ENCODE peak calls at places on chromosomes 1 and 21, in nine cellular contexts. Y, W, O, T, A, B, Z, I and H are unnamed samples.

GRCh38 chr1:53043271-53043670 is 18.7 kb upstream of the PODN start:
- DNase-seq in Y (no peak), W (no peak), O (no peak), T (no peak), A (no peak), B (no peak), Z (no peak), I (no peak), H (no peak)

GRCh38 chr21:37787456-37787855 is 128.8 kb downstream of the KCNJ6 start:
- DNase-seq in Y (no peak), W (no peak), O (no peak), T (no peak), A (no peak), B (no peak), Z (no peak), I (no peak), H (no peak)

GRCh38 chr1:24501371-24502167 is 1.1 kb upstream of the RCAN3 start:
- DNase-seq in Y (peak), W (no peak), O (no peak), T (peak), A (peak), B (no peak), Z (no peak), I (peak), H (peak)

GRCh38 chr1:193264313-193265065 is 78.1 kb upstream of the B3GALT2 start:
- DNase-seq in Y (no peak), W (no peak), O (no peak), T (no peak), A (no peak), B (no peak), Z (no peak), I (no peak), H (no peak)

GRCh38 chr1:60090662-60091061 is 17.1 kb upstream of the C1orf87 start:
- DNase-seq in Y (no peak), W (no peak), O (no peak), T (no peak), A (no peak), B (no peak), Z (no peak), I (no peak), H (no peak)

GRCh38 chr21:29430581-29430980 is 131.9 kb downstream of the BACH1 start:
- DNase-seq in Y (no peak), W (no peak), O (no peak), T (no peak), A (no peak), B (no peak), Z (no peak), I (no peak), H (no peak)

GRCh38 chr21:36589352-36589971 is 109.5 kb upstream of the SIM2 start:
- DNase-seq in Y (peak), W (no peak), O (no peak), T (no peak), A (no peak), B (peak), Z (peak), I (peak), H (peak)

GRCh38 chr1:92476071-92476607 is 10.6 kb downstream of the GFI1 start:
- DNase-seq in Y (no peak), W (no peak), O (no peak), T (peak), A (no peak), B (no peak), Z (no peak), I (peak), H (peak)

GRCh38 chr21:31686272-31686913 is 26.9 kb downstream of the SOD1 start:
- DNase-seq in Y (no peak), W (no peak), O (no peak), T (no peak), A (no peak), B (no peak), Z (no peak), I (no peak), H (no peak)

GRCh38 chr1:203082571-203083462 is 3.0 kb downstream of the MYOG start:
- DNase-seq in Y (no peak), W (no peak), O (peak), T (peak), A (no peak), B (no peak), Z (no peak), I (peak), H (no peak)

GRCh38 chr21:27269646-27270045 is 302.8 kb upstream of the ADAMTS5 start:
- DNase-seq in Y (no peak), W (no peak), O (no peak), T (no peak), A (no peak), B (no peak), Z (no peak), I (peak), H (no peak)

GRCh38 chr1:200172311-200172710 is 144.8 kb downstream of the NR5A2 start:
- DNase-seq in Y (no peak), W (no peak), O (no peak), T (no peak), A (no peak), B (no peak), Z (no peak), I (no peak), H (no peak)

GRCh38 chr1:19080715-19081114 is 124.2 kb upstream of the IFFO2 start:
- DNase-seq in Y (no peak), W (no peak), O (no peak), T (no peak), A (no peak), B (no peak), Z (no peak), I (no peak), H (no peak)

GRCh38 chr1:31799196-31799894 is 16.5 kb downstream of the SPOCD1 start:
- DNase-seq in Y (no peak), W (peak), O (peak), T (peak), A (no peak), B (no peak), Z (no peak), I (no peak), H (peak)

GRCh38 chr1:52365746-52366516 is at the start of gene CC2D1B:
- DNase-seq in Y (peak), W (peak), O (peak), T (peak), A (peak), B (peak), Z (peak), I (peak), H (peak)

GRCh38 chr21:33027401-33028185 is 1.9 kb downstream of the OLIG2 start:
- DNase-seq in Y (no peak), W (no peak), O (peak), T (no peak), A (no peak), B (no peak), Z (peak), I (no peak), H (no peak)

GRCh38 chr1:85581138-85581801 is 709 bp downstream of the CCN1 start:
- DNase-seq in Y (peak), W (peak), O (peak), T (peak), A (peak), B (no peak), Z (peak), I (no peak), H (peak)
- TF ChIP-seq POLR2AphosphoS5 in Y (peak), W (peak), O (peak), T (peak), A (peak), B (no peak), Z (peak), I (no peak), H (peak)

DNA sequence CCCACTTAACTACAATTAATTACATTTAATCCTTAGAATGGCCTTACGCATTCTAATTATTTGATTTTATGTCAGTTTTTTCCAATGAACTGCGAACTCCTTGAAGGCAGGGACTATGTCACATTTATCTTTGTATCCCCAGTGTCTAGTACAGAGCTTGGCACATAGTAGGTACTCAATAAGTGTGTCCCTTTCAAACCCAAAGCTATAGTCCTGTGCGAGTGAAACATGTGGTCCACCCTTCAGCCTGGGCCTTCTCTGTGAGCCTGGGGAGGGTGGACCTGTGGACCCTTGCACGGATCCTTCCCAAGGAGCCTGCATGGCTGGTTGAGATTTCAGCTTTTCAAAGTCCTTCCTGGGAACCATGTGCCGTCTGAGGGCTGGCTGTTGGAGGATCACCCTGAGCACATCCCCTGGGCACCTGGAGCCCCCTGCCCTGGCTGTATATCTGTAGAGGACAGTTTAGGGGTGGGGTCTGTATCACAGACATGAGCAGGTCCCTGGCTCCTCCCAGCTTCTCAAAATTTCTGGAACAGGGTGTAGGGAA is 103.1 kb downstream of the IER5 start:
- DNase-seq in Y (no peak), W (peak), O (no peak), T (no peak), A (no peak), B (no peak), Z (no peak), I (no peak), H (no peak)
- TF ChIP-seq CTCF in Y (no peak), W (no peak), O (no peak), T (no peak), A (no peak), B (no peak), Z (no peak), I (no peak), H (no peak)

GRCh38 chr1:47709302-47710074 is 271.6 kb downstream of the FOXD2 start:
- DNase-seq in Y (no peak), W (no peak), O (no peak), T (no peak), A (no peak), B (no peak), Z (peak), I (no peak), H (peak)
- TF ChIP-seq POLR2AphosphoS5 in Y (no peak), W (no peak), O (no peak), T (no peak), A (no peak), B (no peak), Z (no peak), I (no peak), H (no peak)

GRCh38 chr1:22291057-22291456 is 148.2 kb upstream of the WNT4 start:
- DNase-seq in Y (no peak), W (no peak), O (no peak), T (no peak), A (no peak), B (no peak), Z (no peak), I (no peak), H (no peak)

GRCh38 chr1:22290611-22291010 is 147.7 kb upstream of the WNT4 start:
- DNase-seq in Y (no peak), W (no peak), O (no peak), T (no peak), A (no peak), B (no peak), Z (no peak), I (no peak), H (no peak)

GRCh38 chr1:22291494-22291893 is 148.6 kb upstream of the WNT4 start:
- DNase-seq in Y (no peak), W (no peak), O (no peak), T (no peak), A (no peak), B (no peak), Z (peak), I (no peak), H (no peak)

GRCh38 chr1:22289251-22289995 is 146.5 kb upstream of the WNT4 start:
- DNase-seq in Y (no peak), W (no peak), O (no peak), T (no peak), A (no peak), B (no peak), Z (peak), I (no peak), H (no peak)

GRCh38 chr1:22290157-22290556 is 147.3 kb upstream of the WNT4 start:
- DNase-seq in Y (no peak), W (no peak), O (no peak), T (no peak), A (no peak), B (no peak), Z (no peak), I (no peak), H (no peak)
- TF ChIP-seq CTCF in Y (no peak), W (no peak), O (no peak), T (no peak), A (no peak), B (no peak), Z (no peak), I (no peak), H (no peak)

GRCh38 chr21:34688715-34689114 is 19.9 kb downstream of the CLIC6 start:
- DNase-seq in Y (no peak), W (no peak), O (no peak), T (no peak), A (no peak), B (no peak), Z (no peak), I (no peak), H (no peak)

GRCh38 chr21:34691396-34692032 is 22.7 kb downstream of the CLIC6 start:
- DNase-seq in Y (no peak), W (no peak), O (no peak), T (no peak), A (no peak), B (no peak), Z (no peak), I (no peak), H (no peak)

GRCh38 chr21:34688145-34688544 is 19.4 kb downstream of the CLIC6 start:
- DNase-seq in Y (no peak), W (no peak), O (no peak), T (no peak), A (no peak), B (peak), Z (peak), I (no peak), H (no peak)

GRCh38 chr21:34690793-34691175 is 22.0 kb downstream of the CLIC6 start:
- DNase-seq in Y (no peak), W (no peak), O (no peak), T (no peak), A (no peak), B (no peak), Z (no peak), I (no peak), H (no peak)

GRCh38 chr21:34690041-34690792 is 21.4 kb downstream of the CLIC6 start:
- DNase-seq in Y (peak), W (no peak), O (no peak), T (no peak), A (no peak), B (peak), Z (no peak), I (no peak), H (peak)
- TF ChIP-seq POLR2AphosphoS5 in Y (no peak), W (no peak), O (no peak), T (no peak), A (no peak), B (no peak), Z (no peak), I (no peak), H (no peak)

GRCh38 chr1:245046310-245046709 is 108.5 kb upstream of the KIF26B start:
- DNase-seq in Y (no peak), W (no peak), O (no peak), T (no peak), A (no peak), B (no peak), Z (no peak), I (no peak), H (no peak)

GRCh38 chr1:245039196-245039595 is 115.6 kb upstream of the KIF26B start:
- DNase-seq in Y (no peak), W (no peak), O (no peak), T (no peak), A (no peak), B (no peak), Z (no peak), I (no peak), H (no peak)

GRCh38 chr1:245045087-245045881 is 109.5 kb upstream of the KIF26B start:
- DNase-seq in Y (peak), W (no peak), O (no peak), T (no peak), A (no peak), B (no peak), Z (no peak), I (no peak), H (peak)

GRCh38 chr1:245043617-245043952 is 111.2 kb upstream of the KIF26B start:
- DNase-seq in Y (no peak), W (no peak), O (no peak), T (no peak), A (no peak), B (no peak), Z (no peak), I (no peak), H (no peak)

DNA sequence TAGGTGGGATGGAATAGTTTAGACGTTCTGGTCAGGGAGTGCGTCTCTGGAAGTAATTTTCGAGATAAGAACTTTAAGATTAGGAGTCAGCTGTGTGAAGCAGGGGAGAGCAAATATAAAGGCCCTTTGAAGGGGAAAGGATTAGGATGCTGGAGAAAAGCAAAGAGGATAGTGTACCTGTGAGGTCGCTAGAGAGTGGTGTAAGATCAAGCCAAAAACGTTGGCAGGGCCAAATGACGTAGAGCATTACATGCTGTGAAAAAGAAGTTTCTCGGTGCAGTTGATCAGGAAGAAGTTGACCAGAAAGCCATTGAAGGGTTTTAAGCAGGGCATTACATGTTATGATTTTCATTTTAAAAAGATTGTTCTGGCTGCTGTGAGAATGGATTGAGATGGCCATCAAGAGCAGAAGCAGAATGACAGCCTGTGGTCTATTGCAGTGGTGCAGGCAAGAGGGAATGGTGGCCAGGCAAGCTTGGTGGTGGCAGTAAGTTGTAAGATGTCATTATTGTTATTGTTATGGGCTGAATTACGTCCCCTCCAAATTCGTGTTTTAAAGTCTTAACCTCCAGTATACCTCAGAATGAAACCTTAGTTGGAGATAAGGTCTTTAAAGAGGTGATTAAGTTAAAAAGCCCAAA is 113.6 kb upstream of the KIF26B start:
- DNase-seq in Y (no peak), W (no peak), O (no peak), T (no peak), A (no peak), B (no peak), Z (peak), I (no peak), H (no peak)
- TF ChIP-seq CTCF in Y (no peak), W (no peak), O (no peak), T (no peak), A (no peak), B (no peak), Z (no peak), I (no peak), H (no peak)

DNA sequence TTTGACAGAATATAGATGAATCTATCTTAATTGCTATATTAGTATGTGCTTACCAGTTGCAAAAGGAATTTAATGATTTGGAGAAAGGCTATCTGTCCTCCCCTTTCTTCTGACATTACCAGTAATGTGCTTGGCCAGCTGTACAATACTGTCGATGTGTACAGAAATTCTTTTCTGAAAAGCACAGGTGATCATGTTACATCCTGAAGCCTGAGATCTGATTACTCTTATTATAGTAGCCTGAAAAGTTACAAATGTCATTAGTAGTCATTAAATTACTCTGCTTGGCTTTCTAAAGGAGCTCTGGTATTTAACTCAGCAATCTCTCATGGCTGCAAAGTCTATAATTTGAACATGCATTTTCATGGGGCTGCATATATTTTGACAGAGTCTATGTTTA is 209.8 kb downstream of the PTPRC start:
- DNase-seq in Y (no peak), W (no peak), O (no peak), T (no peak), A (no peak), B (no peak), Z (no peak), I (no peak), H (no peak)
- TF ChIP-seq POLR2AphosphoS5 in Y (no peak), W (no peak), O (no peak), T (no peak), A (no peak), B (no peak), Z (no peak), I (no peak), H (no peak)

GRCh38 chr1:181592261-181592859 is 109.0 kb downstream of the CACNA1E start:
- DNase-seq in Y (no peak), W (no peak), O (no peak), T (no peak), A (no peak), B (no peak), Z (no peak), I (no peak), H (no peak)

GRCh38 chr1:181583598-181583997 is 100.3 kb downstream of the CACNA1E start:
- DNase-seq in Y (no peak), W (no peak), O (no peak), T (no peak), A (no peak), B (peak), Z (no peak), I (no peak), H (peak)

GRCh38 chr1:181588631-181589030 is 105.3 kb downstream of the CACNA1E start:
- DNase-seq in Y (no peak), W (no peak), O (no peak), T (no peak), A (no peak), B (no peak), Z (no peak), I (no peak), H (no peak)

GRCh38 chr1:181593042-181593441 is 109.7 kb downstream of the CACNA1E start:
- DNase-seq in Y (no peak), W (no peak), O (no peak), T (no peak), A (no peak), B (no peak), Z (no peak), I (no peak), H (no peak)

DNA sequence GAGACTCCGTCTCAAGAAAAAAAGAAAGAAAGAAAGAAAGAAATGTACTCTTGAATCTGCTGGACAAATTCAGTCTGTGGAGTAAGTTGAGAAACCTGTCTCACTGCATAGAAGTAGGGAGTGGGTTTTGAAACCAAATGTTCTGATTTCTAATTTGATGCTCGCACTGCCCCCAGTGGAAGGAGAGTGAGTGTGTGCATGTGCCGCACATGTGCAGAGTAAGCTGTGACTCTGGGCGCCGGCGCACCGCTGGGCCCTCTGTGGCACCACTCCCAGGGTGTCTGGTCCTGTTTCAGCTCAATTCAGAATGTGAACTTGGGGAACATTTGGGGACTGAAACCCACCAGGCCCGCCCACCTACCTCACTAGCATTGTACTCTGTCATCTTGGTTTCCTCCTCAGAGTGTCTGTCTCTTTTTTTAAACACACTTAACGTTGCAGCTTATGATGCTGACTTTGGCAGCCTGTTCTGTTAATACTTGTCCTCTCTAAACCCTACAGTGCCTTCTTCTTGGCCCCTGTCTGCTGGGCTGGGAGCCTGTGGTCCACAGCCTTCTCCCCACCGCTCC is 104.6 kb downstream of the CACNA1E start:
- DNase-seq in Y (no peak), W (no peak), O (no peak), T (no peak), A (no peak), B (no peak), Z (peak), I (no peak), H (no peak)
- TF ChIP-seq CTCF in Y (no peak), W (no peak), O (no peak), T (no peak), A (no peak), B (peak), Z (no peak), I (no peak), H (no peak)

GRCh38 chr1:41499591-41499990 is 15.1 kb upstream of the EDN2 start:
- DNase-seq in Y (no peak), W (no peak), O (no peak), T (no peak), A (no peak), B (no peak), Z (no peak), I (no peak), H (no peak)

GRCh38 chr1:41500781-41501518 is 16.5 kb upstream of the EDN2 start:
- DNase-seq in Y (no peak), W (no peak), O (no peak), T (no peak), A (no peak), B (no peak), Z (no peak), I (no peak), H (no peak)

GRCh38 chr1:41498809-41499208 is 14.3 kb upstream of the EDN2 start:
- DNase-seq in Y (peak), W (peak), O (no peak), T (no peak), A (peak), B (no peak), Z (no peak), I (no peak), H (peak)

GRCh38 chr1:41501581-41501980 is 17.1 kb upstream of the EDN2 start:
- DNase-seq in Y (peak), W (no peak), O (no peak), T (no peak), A (peak), B (no peak), Z (no peak), I (no peak), H (peak)

GRCh38 chr1:41500378-41500777 is 15.9 kb upstream of the EDN2 start:
- DNase-seq in Y (peak), W (no peak), O (peak), T (no peak), A (peak), B (no peak), Z (no peak), I (no peak), H (peak)
- TF ChIP-seq POLR2AphosphoS5 in Y (no peak), W (no peak), O (no peak), T (no peak), A (peak), B (peak), Z (no peak), I (no peak), H (peak)